ENCODE peak calls at places on chromosomes 16 and 17, in eight cellular contexts. One of them, this sample, is unnamed.

GRCh38 chr16:87765473-87765775 is 362 bp downstream of the KLHDC4 start:
- DNase-seq in HFFc6: no peak
- DNase-seq in lower leg skin: no peak
- DNase-seq in upper lobe of left lung: no peak
- DNase-seq in kidney: no peak
- DNase-seq in endothelial cell: peak
- DNase-seq in DND-41: peak
- DNase-seq in cardiac fibroblast: no peak
- DNase-seq in this sample: no peak

GRCh38 chr16:49701867-49702494 is 153.9 kb downstream of the ZNF423 start:
- DNase-seq in HFFc6: no peak
- DNase-seq in lower leg skin: peak
- DNase-seq in upper lobe of left lung: no peak
- DNase-seq in kidney: no peak
- DNase-seq in endothelial cell: no peak
- DNase-seq in DND-41: no peak
- DNase-seq in cardiac fibroblast: peak
- DNase-seq in this sample: no peak

GRCh38 chr16:87625241-87625797 is 23.0 kb downstream of the JPH3 start:
- DNase-seq in HFFc6: no peak
- DNase-seq in lower leg skin: no peak
- DNase-seq in upper lobe of left lung: no peak
- DNase-seq in kidney: no peak
- DNase-seq in endothelial cell: no peak
- DNase-seq in DND-41: no peak
- DNase-seq in cardiac fibroblast: no peak
- DNase-seq in this sample: no peak

GRCh38 chr16:65988019-65988418 is 378.5 kb upstream of the CDH5 start:
- DNase-seq in HFFc6: no peak
- DNase-seq in lower leg skin: no peak
- DNase-seq in upper lobe of left lung: no peak
- DNase-seq in kidney: no peak
- DNase-seq in endothelial cell: no peak
- DNase-seq in DND-41: no peak
- DNase-seq in cardiac fibroblast: peak
- DNase-seq in this sample: no peak

GRCh38 chr17:35376245-35376644 is 2.8 kb upstream of the SLFN11 start:
- DNase-seq in HFFc6: peak
- DNase-seq in lower leg skin: no peak
- DNase-seq in upper lobe of left lung: no peak
- DNase-seq in kidney: no peak
- DNase-seq in endothelial cell: no peak
- DNase-seq in DND-41: no peak
- DNase-seq in cardiac fibroblast: peak
- DNase-seq in this sample: no peak

GRCh38 chr16:86508947-86509758 is 1.2 kb upstream of the FOXF1 start:
- DNase-seq in HFFc6: peak
- DNase-seq in lower leg skin: no peak
- DNase-seq in upper lobe of left lung: peak
- DNase-seq in kidney: peak
- DNase-seq in endothelial cell: no peak
- DNase-seq in DND-41: no peak
- DNase-seq in cardiac fibroblast: peak
- DNase-seq in this sample: peak

GRCh38 chr16:56451753-56452689 is 667 bp downstream of the OGFOD1 start:
- DNase-seq in HFFc6: peak
- DNase-seq in lower leg skin: no peak
- DNase-seq in upper lobe of left lung: no peak
- DNase-seq in kidney: no peak
- DNase-seq in endothelial cell: peak
- DNase-seq in DND-41: peak
- DNase-seq in cardiac fibroblast: peak
- DNase-seq in this sample: no peak

GRCh38 chr17:14910916-14911315 is 354.2 kb downstream of the PMP22 start:
- DNase-seq in HFFc6: no peak
- DNase-seq in lower leg skin: no peak
- DNase-seq in upper lobe of left lung: no peak
- DNase-seq in kidney: no peak
- DNase-seq in endothelial cell: no peak
- DNase-seq in DND-41: no peak
- DNase-seq in cardiac fibroblast: no peak
- DNase-seq in this sample: no peak

GRCh38 chr17:42163113-42163512 is 8.3 kb upstream of the RAB5C start:
- DNase-seq in HFFc6: no peak
- DNase-seq in lower leg skin: no peak
- DNase-seq in upper lobe of left lung: no peak
- DNase-seq in kidney: no peak
- DNase-seq in endothelial cell: peak
- DNase-seq in DND-41: peak
- DNase-seq in cardiac fibroblast: no peak
- DNase-seq in this sample: no peak
- TF ChIP-seq CTCF in HFFc6: peak
- TF ChIP-seq CTCF in lower leg skin: no peak
- TF ChIP-seq CTCF in upper lobe of left lung: peak
- TF ChIP-seq CTCF in kidney: peak
- TF ChIP-seq CTCF in endothelial cell: peak
- TF ChIP-seq CTCF in DND-41: peak
- TF ChIP-seq CTCF in cardiac fibroblast: peak
- TF ChIP-seq CTCF in this sample: peak

DNA sequence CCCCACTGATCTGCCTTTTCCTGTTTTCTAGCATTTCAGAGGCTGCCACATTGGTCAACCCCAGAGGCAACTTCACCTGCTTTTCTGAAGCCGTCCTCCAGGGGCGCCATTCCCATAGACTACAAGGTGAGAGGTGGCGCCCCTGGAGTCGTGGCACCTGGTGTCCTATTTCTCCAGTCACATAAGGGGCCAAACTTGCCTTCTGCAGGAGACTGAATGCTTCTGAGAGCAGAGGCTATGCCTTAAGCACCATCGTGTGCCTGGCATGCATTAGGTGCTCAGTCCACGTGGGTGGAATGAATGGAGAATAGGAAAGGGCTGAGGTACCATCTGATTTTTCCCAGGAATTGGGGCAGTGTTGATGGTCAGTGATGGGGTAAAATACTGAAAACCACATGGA is 164.8 kb downstream of the HAPSTR1 start:
- DNase-seq in HFFc6: no peak
- DNase-seq in lower leg skin: no peak
- DNase-seq in upper lobe of left lung: no peak
- DNase-seq in kidney: no peak
- DNase-seq in endothelial cell: peak
- DNase-seq in DND-41: peak
- DNase-seq in cardiac fibroblast: no peak
- DNase-seq in this sample: no peak
- TF ChIP-seq CTCF in HFFc6: peak
- TF ChIP-seq CTCF in lower leg skin: no peak
- TF ChIP-seq CTCF in upper lobe of left lung: no peak
- TF ChIP-seq CTCF in kidney: peak
- TF ChIP-seq CTCF in endothelial cell: peak
- TF ChIP-seq CTCF in DND-41: peak
- TF ChIP-seq CTCF in cardiac fibroblast: peak
- TF ChIP-seq CTCF in this sample: peak

GRCh38 chr16:4270595-4270994 is 2.2 kb downstream of the TFAP4 start:
- DNase-seq in HFFc6: no peak
- DNase-seq in lower leg skin: no peak
- DNase-seq in upper lobe of left lung: no peak
- DNase-seq in kidney: peak
- DNase-seq in endothelial cell: no peak
- DNase-seq in DND-41: no peak
- DNase-seq in cardiac fibroblast: no peak
- DNase-seq in this sample: no peak
- TF ChIP-seq CTCF in HFFc6: peak
- TF ChIP-seq CTCF in lower leg skin: no peak
- TF ChIP-seq CTCF in upper lobe of left lung: no peak
- TF ChIP-seq CTCF in kidney: no peak
- TF ChIP-seq CTCF in endothelial cell: no peak
- TF ChIP-seq CTCF in DND-41: no peak
- TF ChIP-seq CTCF in cardiac fibroblast: no peak
- TF ChIP-seq CTCF in this sample: no peak

DNA sequence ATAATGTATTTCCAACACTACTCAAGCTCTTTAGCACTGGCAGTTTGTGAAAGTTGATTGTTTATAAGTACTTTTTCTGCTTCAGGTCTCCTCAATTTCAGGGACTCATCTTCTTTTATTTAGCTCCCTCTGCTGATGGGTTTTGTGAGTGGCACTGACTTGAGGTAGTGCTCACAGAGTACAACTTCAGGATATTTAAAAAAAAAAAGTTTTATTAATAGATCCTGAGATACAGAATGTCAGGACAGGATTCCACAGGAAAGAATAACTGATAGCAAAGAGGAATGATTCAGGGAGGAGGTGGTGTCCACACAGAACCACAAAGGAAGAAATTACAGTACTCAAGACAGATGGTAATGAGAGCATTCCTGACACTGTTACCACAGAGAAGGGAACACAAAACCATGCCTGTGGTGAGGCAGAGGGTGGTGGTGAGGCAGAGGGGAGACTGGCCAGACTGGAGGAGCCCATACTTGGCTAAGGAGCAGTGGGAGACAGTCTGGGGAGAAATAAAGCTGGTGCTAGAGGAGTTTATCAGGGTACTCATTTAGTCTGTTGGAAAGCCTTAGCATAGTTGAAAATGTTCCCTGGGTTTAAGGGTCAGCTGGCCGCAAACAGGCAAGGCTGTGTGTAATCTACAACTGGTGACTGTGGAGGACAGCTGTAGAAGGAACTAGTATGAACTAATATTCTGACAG is 63.7 kb downstream of the SPAG9 start:
- DNase-seq in HFFc6: peak
- DNase-seq in lower leg skin: no peak
- DNase-seq in upper lobe of left lung: no peak
- DNase-seq in kidney: no peak
- DNase-seq in endothelial cell: peak
- DNase-seq in DND-41: peak
- DNase-seq in cardiac fibroblast: peak
- DNase-seq in this sample: peak
- TF ChIP-seq CTCF in HFFc6: peak
- TF ChIP-seq CTCF in lower leg skin: no peak
- TF ChIP-seq CTCF in upper lobe of left lung: peak
- TF ChIP-seq CTCF in kidney: peak
- TF ChIP-seq CTCF in endothelial cell: peak
- TF ChIP-seq CTCF in DND-41: peak
- TF ChIP-seq CTCF in cardiac fibroblast: peak
- TF ChIP-seq CTCF in this sample: peak

GRCh38 chr17:50208611-50209061 is 7.2 kb upstream of the COL1A1 start:
- DNase-seq in HFFc6: no peak
- DNase-seq in lower leg skin: peak
- DNase-seq in upper lobe of left lung: no peak
- DNase-seq in kidney: peak
- DNase-seq in endothelial cell: no peak
- DNase-seq in DND-41: no peak
- DNase-seq in cardiac fibroblast: no peak
- DNase-seq in this sample: no peak

GRCh38 chr17:50207792-50208567 is 6.5 kb upstream of the COL1A1 start:
- DNase-seq in HFFc6: no peak
- DNase-seq in lower leg skin: peak
- DNase-seq in upper lobe of left lung: no peak
- DNase-seq in kidney: peak
- DNase-seq in endothelial cell: no peak
- DNase-seq in DND-41: no peak
- DNase-seq in cardiac fibroblast: no peak
- DNase-seq in this sample: no peak

GRCh38 chr17:50209133-50209471 is 7.7 kb upstream of the COL1A1 start:
- DNase-seq in HFFc6: no peak
- DNase-seq in lower leg skin: no peak
- DNase-seq in upper lobe of left lung: no peak
- DNase-seq in kidney: no peak
- DNase-seq in endothelial cell: no peak
- DNase-seq in DND-41: no peak
- DNase-seq in cardiac fibroblast: no peak
- DNase-seq in this sample: no peak

GRCh38 chr17:50210249-50211225 is 9.1 kb upstream of the COL1A1 start:
- DNase-seq in HFFc6: peak
- DNase-seq in lower leg skin: peak
- DNase-seq in upper lobe of left lung: peak
- DNase-seq in kidney: peak
- DNase-seq in endothelial cell: no peak
- DNase-seq in DND-41: no peak
- DNase-seq in cardiac fibroblast: peak
- DNase-seq in this sample: peak

DNA sequence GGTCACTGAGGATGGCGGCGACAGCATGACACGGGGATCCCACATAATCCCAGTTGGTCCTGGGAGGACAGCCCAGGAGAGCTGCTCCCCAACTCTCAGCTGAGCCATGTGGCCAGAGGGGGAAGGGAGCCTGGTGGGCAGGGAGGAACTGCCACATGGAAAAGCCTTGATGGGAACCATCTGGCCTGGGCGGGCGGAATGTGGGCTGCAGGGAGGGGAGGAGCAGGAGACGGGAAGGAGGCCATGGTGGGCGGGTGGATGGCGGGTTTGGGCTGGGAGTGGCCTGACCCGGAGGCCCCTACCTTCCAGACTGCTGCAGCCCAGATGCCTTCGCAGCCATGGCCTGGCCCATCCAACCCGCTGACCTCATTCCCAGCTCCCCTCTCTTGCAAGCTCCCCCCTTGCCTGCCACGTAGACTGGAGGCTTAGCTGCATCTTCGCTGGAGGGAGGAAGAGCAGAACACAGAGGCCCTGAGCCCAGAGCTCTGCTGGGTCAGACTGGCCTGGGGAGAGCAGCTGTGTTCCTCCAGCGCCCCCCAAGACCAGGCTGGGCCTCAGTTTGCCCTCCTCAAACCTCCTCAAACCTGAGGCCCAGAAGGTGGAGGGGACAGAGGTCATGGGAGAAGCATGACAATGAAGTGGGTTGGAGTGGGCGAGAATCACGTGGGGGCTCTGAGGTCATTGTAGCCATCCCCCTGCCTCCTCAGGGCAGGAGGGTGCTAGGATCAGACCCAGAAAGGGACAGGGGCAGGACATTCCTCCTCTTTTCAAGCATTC is 8.2 kb upstream of the COL1A1 start:
- DNase-seq in HFFc6: peak
- DNase-seq in lower leg skin: peak
- DNase-seq in upper lobe of left lung: peak
- DNase-seq in kidney: peak
- DNase-seq in endothelial cell: peak
- DNase-seq in DND-41: no peak
- DNase-seq in cardiac fibroblast: peak
- DNase-seq in this sample: peak
- TF ChIP-seq CTCF in HFFc6: no peak
- TF ChIP-seq CTCF in lower leg skin: no peak
- TF ChIP-seq CTCF in upper lobe of left lung: no peak
- TF ChIP-seq CTCF in kidney: no peak
- TF ChIP-seq CTCF in endothelial cell: no peak
- TF ChIP-seq CTCF in DND-41: no peak
- TF ChIP-seq CTCF in cardiac fibroblast: no peak
- TF ChIP-seq CTCF in this sample: no peak

DNA sequence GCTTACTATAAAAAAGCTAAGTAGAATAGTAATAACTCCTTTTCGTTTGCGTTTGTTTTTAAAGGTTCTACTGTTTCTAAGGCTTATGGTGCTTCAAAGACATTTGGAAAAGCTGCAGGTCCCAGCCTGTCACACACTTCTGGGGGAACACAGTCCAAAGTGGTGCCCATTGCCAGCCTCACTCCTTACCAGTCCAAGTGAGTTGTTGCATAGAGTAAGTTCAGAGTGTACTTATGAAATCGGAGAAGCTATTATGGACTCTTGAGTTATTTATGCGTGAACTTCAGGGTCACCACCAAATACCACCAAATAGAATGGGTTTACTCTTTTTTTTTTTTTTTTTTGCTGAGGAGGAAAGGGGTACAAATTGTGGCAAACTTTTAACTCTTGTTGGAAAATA is 45.8 kb downstream of the RPA1 start:
- DNase-seq in HFFc6: no peak
- DNase-seq in lower leg skin: no peak
- DNase-seq in upper lobe of left lung: no peak
- DNase-seq in kidney: no peak
- DNase-seq in endothelial cell: no peak
- DNase-seq in DND-41: no peak
- DNase-seq in cardiac fibroblast: no peak
- DNase-seq in this sample: no peak
- TF ChIP-seq CTCF in HFFc6: no peak
- TF ChIP-seq CTCF in lower leg skin: no peak
- TF ChIP-seq CTCF in upper lobe of left lung: no peak
- TF ChIP-seq CTCF in kidney: no peak
- TF ChIP-seq CTCF in endothelial cell: no peak
- TF ChIP-seq CTCF in DND-41: no peak
- TF ChIP-seq CTCF in cardiac fibroblast: no peak
- TF ChIP-seq CTCF in this sample: no peak

This sample was measured in AG09319.